ENCODE peak calls at places on chromosome 20, in six cellular contexts. One of them, this sample, is unnamed.
A peak's percentile ranks its signal among the peaks of the same experiment; 100 is the strongest.

GRCh38 chr20:19670829-19671228 is 87.2 kb upstream of the RIN2 start:
- DNase-seq in HCT116: no peak
- DNase-seq in left colon: no peak
- DNase-seq in naive thymus-derived CD8-positive, alpha-beta T cell: no peak
- DNase-seq in iPS-NIHi11: no peak
- DNase-seq in AG04450: no peak
- DNase-seq in this sample: no peak

GRCh38 chr20:33401922-33402369 is 627 bp upstream of the CDK5RAP1 start:
- DNase-seq in HCT116: no peak
- DNase-seq in iPS-NIHi11: no peak
- DNase-seq in naive thymus-derived CD8-positive, alpha-beta T cell: no peak
- DNase-seq in left colon: no peak
- DNase-seq in AG04450: no peak
- DNase-seq in this sample: no peak

GRCh38 chr20:48012401-48012974 is 227.2 kb upstream of the SULF2 start:
- DNase-seq in HCT116: no peak
- DNase-seq in left colon: no peak
- DNase-seq in iPS-NIHi11: no peak
- DNase-seq in naive thymus-derived CD8-positive, alpha-beta T cell: no peak
- DNase-seq in AG04450: no peak
- DNase-seq in this sample: no peak

GRCh38 chr20:54570561-54570960 is 95.2 kb downstream of the DOK5 start:
- DNase-seq in HCT116: no peak
- DNase-seq in AG04450: no peak
- DNase-seq in iPS-NIHi11: no peak
- DNase-seq in left colon: no peak
- DNase-seq in naive thymus-derived CD8-positive, alpha-beta T cell: no peak
- DNase-seq in this sample: no peak

GRCh38 chr20:50481741-50482140 is 28.4 kb upstream of the PTPN1 start:
- DNase-seq in AG04450: no peak
- DNase-seq in HCT116: no peak
- DNase-seq in left colon: no peak
- DNase-seq in iPS-NIHi11: no peak
- DNase-seq in naive thymus-derived CD8-positive, alpha-beta T cell: no peak
- DNase-seq in this sample: no peak

GRCh38 chr20:15205719-15206118 is 868.3 kb upstream of the FLRT3 start:
- DNase-seq in AG04450: no peak
- DNase-seq in HCT116: no peak
- DNase-seq in naive thymus-derived CD8-positive, alpha-beta T cell: no peak
- DNase-seq in left colon: no peak
- DNase-seq in iPS-NIHi11: no peak
- DNase-seq in this sample: no peak

GRCh38 chr20:53884859-53885654 is 185.3 kb downstream of the BCAS1 start:
- DNase-seq in HCT116: no peak
- DNase-seq in AG04450: no peak
- DNase-seq in naive thymus-derived CD8-positive, alpha-beta T cell: no peak
- DNase-seq in left colon: no peak
- DNase-seq in iPS-NIHi11: no peak
- DNase-seq in this sample: no peak

GRCh38 chr20:2707353-2708072 is 14.9 kb downstream of the EBF4 start:
- DNase-seq in left colon: no peak
- DNase-seq in naive thymus-derived CD8-positive, alpha-beta T cell: no peak
- DNase-seq in HCT116: no peak
- DNase-seq in iPS-NIHi11: no peak
- DNase-seq in AG04450: no peak
- DNase-seq in this sample: no peak

GRCh38 chr20:49303211-49303610 is 25.4 kb upstream of the ZNFX1 start:
- DNase-seq in AG04450: no peak
- DNase-seq in HCT116: no peak
- DNase-seq in naive thymus-derived CD8-positive, alpha-beta T cell: no peak
- DNase-seq in left colon: no peak
- DNase-seq in iPS-NIHi11: no peak
- DNase-seq in this sample: no peak

GRCh38 chr20:688809-689208 is 13.2 kb upstream of the SCRT2 start:
- DNase-seq in HCT116: no peak
- DNase-seq in left colon: no peak
- DNase-seq in iPS-NIHi11: peak; percentile 69
- DNase-seq in naive thymus-derived CD8-positive, alpha-beta T cell: no peak
- DNase-seq in AG04450: no peak
- DNase-seq in this sample: no peak

GRCh38 chr20:63551068-63551467 is 2.9 kb upstream of the FNDC11 start:
- DNase-seq in iPS-NIHi11: no peak
- DNase-seq in AG04450: no peak
- DNase-seq in HCT116: no peak
- DNase-seq in left colon: no peak
- DNase-seq in naive thymus-derived CD8-positive, alpha-beta T cell: no peak
- DNase-seq in this sample: no peak

GRCh38 chr20:13783528-13783927 is 1.2 kb downstream of the ESF1 start:
- DNase-seq in AG04450: no peak
- DNase-seq in naive thymus-derived CD8-positive, alpha-beta T cell: no peak
- DNase-seq in left colon: no peak
- DNase-seq in iPS-NIHi11: no peak
- DNase-seq in HCT116: no peak
- DNase-seq in this sample: no peak

GRCh38 chr20:19817017-19817416 is 59.0 kb downstream of the RIN2 start:
- DNase-seq in iPS-NIHi11: no peak
- DNase-seq in left colon: no peak
- DNase-seq in naive thymus-derived CD8-positive, alpha-beta T cell: no peak
- DNase-seq in HCT116: no peak
- DNase-seq in AG04450: peak; percentile 94
- DNase-seq in this sample: no peak